ENCODE peak calls at places on chromosomes 5 and 9, in six cellular contexts. V is IMR-90, I is testis, D is heart left ventricle, N is HCT116, Y is body of pancreas. R is an unnamed sample.

GRCh38 chr5:6638236-6638635 is 5.0 kb downstream of the SRD5A1 start:
- DNase-seq in V (no peak), I (no peak), D (no peak), N (no peak), Y (no peak), R (no peak)

GRCh38 chr9:94757158-94757557 is 30.7 kb downstream of the AOPEP start:
- DNase-seq in V (peak), I (no peak), D (no peak), N (no peak), Y (no peak), R (peak)

GRCh38 chr9:107246259-107247254 is 36.5 kb upstream of the RAD23B start:
- DNase-seq in V (peak), I (no peak), D (no peak), N (no peak), Y (no peak), R (peak)

GRCh38 chr5:56717253-56717987 is 97.9 kb upstream of the MAP3K1 start:
- DNase-seq in V (no peak), I (peak), D (no peak), N (no peak), Y (no peak), R (no peak)

GRCh38 chr9:114289571-114290481 is 33.1 kb upstream of the ORM1 start:
- DNase-seq in V (no peak), I (no peak), D (no peak), N (no peak), Y (no peak), R (no peak)

GRCh38 chr9:133507246-133507965 is 17.4 kb downstream of the MYMK start:
- DNase-seq in V (no peak), I (no peak), D (peak), N (no peak), Y (no peak), R (no peak)

GRCh38 chr9:69542942-69543704 is 129.0 kb downstream of the APBA1 start:
- DNase-seq in V (no peak), I (no peak), D (peak), N (no peak), Y (no peak), R (no peak)

GRCh38 chr9:123346026-123346425 is 10.0 kb upstream of the CRB2 start:
- DNase-seq in V (no peak), I (no peak), D (no peak), N (no peak), Y (no peak), R (no peak)

GRCh38 chr5:3194684-3195083 is 400.9 kb upstream of the IRX1 start:
- DNase-seq in V (no peak), I (no peak), D (no peak), N (no peak), Y (no peak), R (no peak)

GRCh38 chr5:115372121-115372520 is 75.7 kb upstream of the CCDC112 start:
- DNase-seq in V (no peak), I (no peak), D (no peak), N (no peak), Y (no peak), R (no peak)

GRCh38 chr5:62115009-62115408 is 191.0 kb upstream of the KIF2A start:
- DNase-seq in V (no peak), I (no peak), D (no peak), N (no peak), Y (no peak), R (no peak)

GRCh38 chr5:151150484-151151262 is 6.9 kb downstream of the ANXA6 start:
- DNase-seq in V (peak), I (peak), D (no peak), N (no peak), Y (peak), R (no peak)

GRCh38 chr9:130194406-130194932 is 22.3 kb downstream of the NCS1 start:
- DNase-seq in V (no peak), I (no peak), D (no peak), N (no peak), Y (no peak), R (no peak)
- TF ChIP-seq POLR2A in V (no peak), I (no peak), D (no peak), N (no peak), Y (no peak), R (no peak)

GRCh38 chr5:34866989-34867471 is 28.1 kb downstream of the TTC23L start:
- DNase-seq in V (no peak), I (peak), D (no peak), N (no peak), Y (no peak), R (peak)
- TF ChIP-seq POLR2A in V (no peak), I (no peak), D (no peak), N (no peak), Y (no peak), R (no peak)

GRCh38 chr9:131733601-131734061 is 6.2 kb downstream of the RAPGEF1 start:
- DNase-seq in V (peak), I (no peak), D (no peak), N (no peak), Y (peak), R (peak)

GRCh38 chr9:131728961-131729360 is 10.9 kb downstream of the RAPGEF1 start:
- DNase-seq in V (no peak), I (no peak), D (no peak), N (no peak), Y (no peak), R (no peak)

GRCh38 chr9:131732636-131733340 is 7.1 kb downstream of the RAPGEF1 start:
- DNase-seq in V (no peak), I (no peak), D (no peak), N (no peak), Y (peak), R (no peak)

GRCh38 chr9:131732061-131732526 is 7.8 kb downstream of the RAPGEF1 start:
- DNase-seq in V (peak), I (no peak), D (no peak), N (no peak), Y (no peak), R (no peak)

DNA sequence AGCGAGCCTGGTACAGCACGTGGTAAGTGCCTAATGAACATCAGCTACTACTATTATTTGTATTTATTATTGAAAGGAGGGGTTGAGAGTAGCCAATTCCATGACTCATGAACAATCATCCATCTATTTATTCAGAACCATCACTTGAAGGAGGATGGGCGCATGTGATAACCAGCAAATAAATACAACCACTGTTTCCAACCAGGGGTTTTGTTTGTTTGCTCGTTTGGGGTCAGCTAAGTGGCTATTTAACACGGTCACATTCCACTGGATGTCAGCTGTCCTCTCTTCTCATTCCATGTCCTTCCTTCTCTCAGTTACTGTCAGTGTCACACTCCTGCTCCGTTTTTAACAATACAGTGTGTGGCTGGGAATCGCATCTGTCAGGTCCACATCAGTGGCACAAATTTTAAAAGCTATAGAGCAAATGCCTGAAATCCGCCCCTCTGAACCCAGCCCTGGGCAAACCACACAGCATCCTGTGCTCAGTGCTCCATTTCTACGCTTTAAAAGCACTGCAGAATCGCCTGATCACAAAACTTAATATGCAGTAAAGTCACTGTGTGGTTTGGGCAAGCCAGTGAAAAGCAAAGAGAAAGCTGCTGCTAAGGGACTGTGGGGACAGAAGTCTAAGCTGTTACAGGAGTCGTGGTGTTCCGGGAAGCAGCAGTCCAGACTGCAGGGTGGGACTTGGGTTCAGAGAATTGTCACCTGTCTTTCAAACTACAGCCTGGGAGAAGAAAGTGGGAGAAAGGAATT is 8.5 kb downstream of the RAPGEF1 start:
- DNase-seq in V (peak), I (no peak), D (no peak), N (no peak), Y (no peak), R (no peak)
- TF ChIP-seq POLR2A in V (no peak), I (no peak), D (no peak), N (no peak), Y (no peak), R (no peak)

GRCh38 chr5:136028782-136029742 is at the start of gene TGFBI:
- DNase-seq in V (peak), I (peak), D (peak), N (no peak), Y (peak), R (peak)
- TF ChIP-seq POLR2A in V (peak), I (no peak), D (no peak), N (no peak), Y (no peak), R (no peak)

DNA sequence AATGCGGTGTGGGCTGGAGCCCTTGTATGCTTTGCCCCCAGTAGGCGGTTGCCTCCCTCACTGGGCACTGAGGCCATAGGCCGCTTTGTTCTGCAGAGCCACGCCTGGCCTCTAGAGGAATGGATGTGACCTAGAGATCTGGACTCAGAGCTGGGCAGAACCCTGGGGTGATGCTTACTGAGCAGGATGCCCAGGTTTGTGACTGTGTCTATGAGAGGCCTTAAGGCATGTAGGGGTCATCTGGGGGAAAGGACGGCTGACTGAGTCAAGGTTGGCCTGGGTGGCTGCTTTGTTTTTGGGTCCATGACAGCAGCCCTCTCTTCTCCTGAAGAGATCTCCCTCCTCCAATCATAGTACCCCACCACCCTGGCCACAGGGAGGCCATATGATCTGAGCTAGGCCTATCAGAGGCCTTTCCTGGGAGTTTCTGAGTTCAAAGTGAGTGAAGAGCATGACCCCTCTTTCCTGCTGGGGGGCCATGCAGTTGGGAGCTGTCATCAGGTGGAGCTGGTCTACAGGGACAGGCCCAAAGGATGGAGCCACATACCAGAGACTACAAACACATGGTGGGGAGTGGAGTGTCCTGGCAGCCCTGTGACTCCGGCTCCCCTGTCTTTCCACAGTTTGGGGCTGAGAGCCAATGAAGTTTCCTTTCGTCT is 165.5 kb downstream of the AUH start:
- DNase-seq in V (no peak), I (no peak), D (no peak), N (no peak), Y (no peak), R (no peak)
- TF ChIP-seq POLR2A in V (no peak), I (no peak), D (no peak), N (no peak), Y (no peak), R (no peak)

DNA sequence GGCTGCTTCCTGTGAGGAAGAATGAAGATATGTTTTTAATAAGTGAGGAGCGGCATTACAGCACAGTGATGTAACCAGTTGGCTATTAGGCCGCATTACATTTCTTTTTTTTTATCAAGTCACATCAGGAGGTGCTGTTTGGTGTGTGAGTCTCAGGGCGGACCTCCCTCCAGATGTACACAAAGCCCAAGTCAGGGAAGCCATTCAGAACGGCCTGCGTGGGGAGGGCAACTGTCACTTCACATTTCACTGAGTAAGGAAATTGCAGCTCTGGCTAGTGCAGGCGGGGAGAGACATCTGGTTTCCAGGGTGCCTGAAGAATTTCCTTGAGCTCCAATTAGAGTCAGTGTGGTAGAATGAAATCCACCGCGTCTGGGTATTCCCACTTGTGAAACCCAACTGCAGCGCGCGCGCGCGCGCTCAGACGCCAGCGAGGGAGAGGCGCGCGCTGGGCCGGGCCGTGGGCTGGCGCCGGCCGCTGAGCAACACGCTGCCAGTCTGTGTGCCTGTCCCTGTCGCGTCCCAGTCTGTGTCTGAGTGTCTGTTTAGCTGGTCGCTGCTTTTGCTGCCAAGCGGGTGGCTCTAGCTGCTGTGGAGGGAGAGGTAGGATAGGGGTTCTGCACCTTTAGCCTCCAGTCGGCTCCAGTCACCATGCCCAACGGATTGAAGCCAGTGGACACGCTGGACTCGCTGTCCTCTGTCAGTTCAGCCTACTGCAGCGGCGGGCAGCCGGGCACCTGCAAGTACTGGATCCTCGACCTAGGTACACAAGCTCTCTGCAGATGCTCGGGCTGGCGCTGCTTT is 140.8 kb upstream of the OTULINL start:
- DNase-seq in V (peak), I (peak), D (no peak), N (no peak), Y (peak), R (no peak)
- TF ChIP-seq POLR2A in V (peak), I (peak), D (no peak), N (no peak), Y (no peak), R (no peak)

DNA sequence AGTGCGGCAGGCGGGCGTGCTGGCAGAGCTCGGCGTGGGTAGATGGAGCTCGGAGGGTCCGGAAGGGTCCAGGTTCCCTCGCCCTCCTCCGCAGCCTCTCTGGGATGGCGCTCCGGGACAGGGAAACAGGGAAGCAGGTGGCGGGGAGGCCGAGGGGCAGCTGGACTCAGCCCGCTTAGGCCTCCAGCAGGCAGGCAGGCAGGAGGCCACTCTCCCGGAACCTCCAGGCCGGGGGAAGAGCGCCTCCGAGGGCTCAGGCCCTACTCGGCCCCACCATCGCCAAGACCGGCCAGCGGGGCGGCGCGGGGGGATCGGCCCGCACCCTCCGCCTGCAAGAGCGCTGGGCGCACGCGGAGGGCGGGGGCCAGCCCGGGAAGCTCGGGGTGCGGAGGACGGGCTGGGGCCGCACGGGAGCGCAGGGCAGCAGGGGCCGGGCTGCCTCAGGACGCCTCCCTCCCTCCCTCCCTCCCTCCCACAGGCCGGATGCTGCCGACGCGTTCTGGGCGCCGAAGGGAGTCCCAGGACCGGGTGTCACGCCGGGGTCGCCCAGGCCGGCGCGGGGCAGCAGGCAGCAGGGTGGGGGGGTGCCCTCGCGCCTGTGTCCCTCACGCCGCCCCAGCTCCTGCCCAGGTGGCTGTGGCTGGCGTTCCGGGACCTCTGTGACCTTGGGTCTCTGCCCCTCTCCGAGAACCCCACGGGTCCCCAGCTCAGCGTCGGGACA is 977 bp downstream of the MGAT4B start:
- DNase-seq in V (no peak), I (peak), D (no peak), N (no peak), Y (no peak), R (peak)
- TF ChIP-seq POLR2A in V (no peak), I (no peak), D (no peak), N (no peak), Y (peak), R (peak)

DNA sequence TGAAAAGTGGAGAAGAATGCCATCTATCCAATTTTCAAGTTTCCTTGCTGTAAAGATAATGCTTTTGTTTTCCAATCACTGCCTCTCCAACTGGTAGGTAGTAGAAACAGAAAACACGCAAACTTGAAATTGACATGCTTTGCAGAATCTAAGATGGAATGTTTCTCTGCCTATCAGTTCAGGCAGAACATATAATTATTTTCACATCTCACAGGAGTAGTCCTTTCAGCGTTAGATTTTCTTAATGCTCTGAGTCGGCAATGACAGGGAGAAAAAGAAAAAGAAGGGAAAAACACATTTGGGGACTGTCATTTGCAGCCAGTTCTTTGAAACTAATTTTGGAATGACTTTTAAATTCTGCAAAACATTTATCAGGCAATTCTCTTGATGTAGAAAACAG is 818.7 kb upstream of the PTPRD start:
- DNase-seq in V (no peak), I (no peak), D (no peak), N (no peak), Y (no peak), R (no peak)
- TF ChIP-seq POLR2A in V (no peak), I (no peak), D (no peak), N (no peak), Y (no peak), R (no peak)

R was measured in erythroblast.